ENCODE peak calls at places on chromosomes 11 and 22, in ten cellular contexts. L, X, N, G, V, E, T, O, K and A are unnamed samples.

GRCh38 chr22:41521166-41521565 is 23.1 kb downstream of the POLR3H start:
- DNase-seq in V (no peak), K (no peak), T (no peak), X (no peak), N (no peak), E (no peak), G (no peak), L (no peak), O (no peak), A (no peak)

GRCh38 chr11:92251980-92252379 is 27.4 kb downstream of the FAT3 start:
- DNase-seq in L (no peak), O (peak), K (no peak), T (no peak), N (no peak), E (no peak), V (no peak), G (no peak), X (no peak), A (no peak)

GRCh38 chr11:61004037-61004641 is 32.7 kb downstream of the CD6 start:
- DNase-seq in N (no peak), X (no peak), O (no peak), K (no peak), G (no peak), V (no peak), E (no peak), L (no peak), T (no peak), A (no peak)

GRCh38 chr22:38035530-38035885 is 21.7 kb upstream of the PICK1 start:
- DNase-seq in N (no peak), G (no peak), X (no peak), E (no peak), T (no peak), O (no peak), L (no peak), K (no peak), V (no peak), A (no peak)

GRCh38 chr11:16945671-16946469 is 68.3 kb downstream of the PLEKHA7 start:
- DNase-seq in N (peak), V (peak), G (no peak), T (peak), L (peak), E (peak), X (peak), K (peak), O (peak), A (no peak)

GRCh38 chr22:40346178-40347064 is at the start of gene ADSL:
- DNase-seq in V (peak), O (peak), L (peak), T (peak), G (peak), N (peak), X (peak), K (peak), E (peak), A (peak)

GRCh38 chr22:43884600-43885318 is 7.1 kb downstream of the PNPLA5 start:
- DNase-seq in X (no peak), N (peak), L (peak), E (peak), O (peak), V (peak), T (peak), K (peak), G (no peak), A (peak)

GRCh38 chr11:125777309-125777708 is 1.3 kb downstream of the PATE2 start:
- DNase-seq in V (no peak), K (no peak), O (peak), N (no peak), T (no peak), G (no peak), X (no peak), L (no peak), E (peak), A (no peak)

GRCh38 chr11:6319001-6319878 is 1.1 kb downstream of the CAVIN3 start:
- DNase-seq in V (no peak), N (peak), T (no peak), L (peak), K (peak), E (peak), O (peak), G (peak), X (no peak), A (peak)

GRCh38 chr22:45483918-45484499 is 18.7 kb upstream of the FBLN1 start:
- DNase-seq in G (no peak), O (no peak), L (no peak), K (no peak), V (peak), X (no peak), T (no peak), N (no peak), E (no peak), A (no peak)

GRCh38 chr11:75431533-75432525 is 1.2 kb downstream of the KLHL35 start:
- DNase-seq in X (no peak), O (no peak), V (no peak), N (no peak), E (no peak), L (no peak), K (no peak), G (no peak), T (no peak), A (peak)

DNA sequence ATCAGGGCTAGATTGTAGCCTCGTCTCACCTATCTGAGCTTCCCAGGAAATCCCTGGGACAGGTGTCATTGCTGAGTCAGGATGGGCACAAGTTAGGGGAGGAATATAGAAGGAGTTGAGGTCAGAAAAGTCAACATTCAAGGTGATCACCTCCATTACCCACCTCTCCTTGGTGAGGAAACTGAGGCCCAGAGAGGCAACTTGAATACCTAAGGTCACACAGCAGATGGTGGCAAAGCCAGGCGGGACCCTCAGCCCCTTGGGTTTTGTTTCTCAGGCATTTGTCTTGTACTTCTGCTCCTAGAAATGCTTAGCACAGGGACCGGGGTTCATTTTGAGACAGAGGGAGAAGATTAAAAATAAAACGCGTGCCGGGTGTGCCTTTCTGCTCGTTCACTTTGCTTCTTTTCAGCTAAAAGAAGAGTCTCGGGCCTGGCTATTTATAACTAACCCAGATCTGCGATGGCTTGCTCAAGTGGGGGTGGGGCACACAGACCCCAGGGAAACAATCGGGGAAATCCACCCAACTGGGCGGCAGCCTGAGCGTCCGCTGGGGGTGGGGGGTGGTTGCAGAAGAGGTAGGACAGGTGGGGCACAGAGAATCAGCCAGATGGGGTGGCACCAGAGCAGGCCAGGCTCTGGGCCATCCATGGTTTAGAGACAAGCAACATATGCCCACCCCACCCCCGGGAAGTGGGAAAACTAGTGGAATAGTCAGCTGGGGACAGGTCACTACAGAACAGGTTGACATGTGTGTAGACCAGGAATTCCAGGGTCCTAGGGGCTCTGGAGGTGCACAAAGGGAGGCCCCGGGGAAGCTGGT is 3.9 kb upstream of the GNAZ start:
- DNase-seq in K (peak), N (peak), G (peak), E (no peak), L (no peak), O (no peak), V (no peak), X (no peak), T (no peak), A (peak)
- H3K4me3 ChIP-seq in K (no peak), N (no peak), G (no peak), E (no peak), L (no peak), O (no peak), V (no peak), X (no peak), T (no peak), A (no peak)

GRCh38 chr11:93738647-93739081 is 2.6 kb downstream of the TAF1D start:
- DNase-seq in O (no peak), L (no peak), E (peak), T (no peak), X (no peak), V (no peak), N (no peak), K (no peak), G (no peak), A (no peak)
- H3K4me3 ChIP-seq in O (peak), L (peak), E (peak), T (peak), X (peak), V (peak), N (peak), K (no peak), G (peak), A (no peak)

GRCh38 chr11:122202161-122202950 is 86.3 kb upstream of the BLID start:
- DNase-seq in E (peak), K (no peak), X (peak), L (no peak), T (no peak), G (no peak), V (peak), N (no peak), O (peak), A (no peak)
- H3K4me3 ChIP-seq in E (peak), K (peak), X (peak), L (peak), T (no peak), G (peak), V (no peak), N (peak), O (peak), A (peak)

DNA sequence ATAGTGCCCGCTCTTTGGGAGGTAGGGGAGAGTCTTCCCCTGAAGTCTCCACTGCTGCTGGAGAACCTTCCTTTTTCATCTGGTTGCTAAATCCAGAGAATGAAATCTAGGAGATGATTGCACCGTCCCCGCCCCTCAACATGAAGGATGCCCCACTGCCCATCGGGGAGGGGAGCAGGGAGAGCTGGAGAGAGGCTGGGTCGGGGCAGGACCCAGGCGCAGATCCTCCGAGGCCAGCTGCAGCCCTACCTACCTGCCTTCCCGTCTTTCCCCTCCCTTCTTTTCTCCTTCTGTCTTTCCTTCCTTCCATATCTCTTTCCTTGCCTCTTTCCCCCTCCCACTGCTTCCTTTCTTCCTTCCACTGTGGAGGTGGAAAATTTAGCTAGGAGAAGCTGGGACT is 811 bp upstream of the PLEKHB1 start:
- DNase-seq in E (no peak), T (no peak), K (no peak), O (no peak), V (no peak), N (no peak), G (no peak), L (no peak), X (no peak), A (no peak)
- H3K4me3 ChIP-seq in E (no peak), T (no peak), K (no peak), O (no peak), V (no peak), N (no peak), G (no peak), L (peak), X (no peak), A (no peak)

GRCh38 chr22:17705565-17706450 is 67.3 kb downstream of the BCL2L13 start:
- DNase-seq in K (no peak), V (no peak), X (no peak), L (no peak), G (no peak), E (no peak), T (no peak), N (no peak), O (no peak), A (no peak)
- H3K4me3 ChIP-seq in K (peak), V (no peak), X (peak), L (peak), G (peak), E (no peak), T (no peak), N (no peak), O (peak), A (peak)

GRCh38 chr11:113695207-113695606 is 10.9 kb downstream of the TMPRSS5 start:
- DNase-seq in L (no peak), X (no peak), V (no peak), G (no peak), T (no peak), K (no peak), N (no peak), O (no peak), E (no peak), A (no peak)

GRCh38 chr11:113693030-113693429 is 13.1 kb downstream of the TMPRSS5 start:
- DNase-seq in G (no peak), E (no peak), K (no peak), L (no peak), N (no peak), T (no peak), X (no peak), V (no peak), O (no peak), A (no peak)

GRCh38 chr11:113690619-113691569 is 15.2 kb downstream of the TMPRSS5 start:
- DNase-seq in O (peak), V (peak), K (no peak), T (no peak), X (peak), G (no peak), E (no peak), L (no peak), N (peak), A (peak)

GRCh38 chr11:113697075-113697474 is 9.0 kb downstream of the TMPRSS5 start:
- DNase-seq in O (no peak), L (no peak), E (no peak), K (no peak), N (no peak), T (no peak), G (no peak), V (no peak), X (no peak), A (no peak)

DNA sequence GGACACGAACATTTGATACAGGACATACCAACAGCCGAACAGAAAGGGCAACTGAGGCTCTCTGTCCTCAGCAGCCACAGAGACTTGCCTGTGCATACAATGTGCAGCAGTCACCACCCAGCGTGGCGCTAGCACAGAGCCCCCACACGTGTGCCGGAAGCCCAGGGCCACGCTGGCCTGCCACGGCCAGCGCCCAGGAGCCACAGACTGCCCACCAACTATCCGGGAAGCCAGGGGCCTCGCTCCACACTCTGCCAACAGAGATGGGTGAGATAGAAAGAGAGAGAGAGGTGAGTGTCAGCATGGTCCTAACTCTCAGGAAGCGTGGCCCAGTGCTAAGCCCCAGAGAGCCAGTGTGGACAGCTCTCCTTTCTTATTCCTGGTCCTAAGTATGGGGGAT is 11.7 kb downstream of the TMPRSS5 start:
- DNase-seq in G (no peak), L (no peak), V (no peak), O (no peak), T (no peak), K (no peak), E (no peak), N (no peak), X (no peak), A (no peak)
- H3K4me3 ChIP-seq in G (no peak), L (no peak), V (no peak), O (no peak), T (no peak), K (no peak), E (no peak), N (no peak), X (no peak), A (no peak)

GRCh38 chr11:117187799-117188481 is 9.4 kb downstream of the SIDT2 start:
- DNase-seq in E (no peak), X (no peak), K (peak), V (no peak), T (no peak), L (no peak), G (peak), O (no peak), N (peak), A (no peak)
- H3K4me3 ChIP-seq in E (no peak), X (no peak), K (no peak), V (no peak), T (no peak), L (no peak), G (no peak), O (no peak), N (no peak), A (no peak)

GRCh38 chr11:44427432-44427831 is 117.5 kb upstream of the ALX4 start:
- DNase-seq in X (no peak), V (peak), O (no peak), K (no peak), T (no peak), L (no peak), E (no peak), G (peak), N (no peak), A (no peak)
- H3K4me3 ChIP-seq in X (no peak), V (no peak), O (no peak), K (no peak), T (no peak), L (no peak), E (no peak), G (no peak), N (no peak), A (no peak)

DNA sequence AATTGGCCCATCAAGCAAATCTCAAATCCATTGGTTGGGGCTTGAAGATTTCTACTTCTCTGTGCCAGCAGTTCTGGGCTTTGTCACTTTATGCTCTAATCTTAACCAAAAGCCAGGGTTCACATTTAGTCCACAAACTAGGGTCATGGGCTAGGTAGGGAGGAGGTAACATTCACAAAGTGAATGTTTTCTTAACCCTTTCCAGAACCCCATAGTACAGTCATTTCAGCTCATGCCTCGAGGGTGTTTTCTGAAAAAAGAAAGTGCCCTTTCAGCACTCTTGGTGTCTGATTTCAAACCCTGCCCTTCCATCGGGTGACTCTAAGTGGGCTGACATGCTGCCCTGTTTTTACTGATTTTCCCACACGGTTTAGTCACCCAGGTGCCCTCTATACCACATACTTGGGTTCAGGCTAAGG is 2.6 kb downstream of the POU2AF1 start:
- DNase-seq in O (no peak), V (no peak), L (no peak), G (no peak), T (no peak), E (no peak), K (no peak), N (no peak), X (no peak), A (no peak)
- H3K4me3 ChIP-seq in O (no peak), V (no peak), L (no peak), G (no peak), T (no peak), E (no peak), K (no peak), N (peak), X (no peak), A (no peak)

GRCh38 chr22:46761017-46761416 is 1.4 kb upstream of the TBC1D22A start:
- DNase-seq in N (no peak), T (no peak), L (no peak), O (no peak), E (no peak), X (no peak), K (no peak), V (no peak), G (no peak), A (no peak)
- H3K4me3 ChIP-seq in N (no peak), T (no peak), L (peak), O (peak), E (no peak), X (peak), K (no peak), V (no peak), G (no peak), A (no peak)